ENCODE peak calls at places on chromosomes 16 and 17, in five cellular contexts. One of them, this sample, is unnamed.

GRCh38 chr17:8488931-8489330 is 53.2 kb downstream of the NDEL1 start:
- DNase-seq in GM12878: no peak
- DNase-seq in HepG2: no peak
- DNase-seq in K562: no peak
- DNase-seq in H1: no peak
- DNase-seq in this sample: no peak

GRCh38 chr17:57869599-57870282 is 19.9 kb upstream of the MRPS23 start:
- DNase-seq in HepG2: no peak
- DNase-seq in K562: no peak
- DNase-seq in GM12878: no peak
- DNase-seq in H1: no peak
- DNase-seq in this sample: no peak

GRCh38 chr16:78844028-78844427 is 744.6 kb downstream of the WWOX start:
- DNase-seq in HepG2: no peak
- DNase-seq in H1: no peak
- DNase-seq in K562: no peak
- DNase-seq in GM12878: no peak
- DNase-seq in this sample: no peak

GRCh38 chr17:59842901-59843652 is 49.7 kb downstream of the TUBD1 start:
- DNase-seq in GM12878: peak; percentile 80
- DNase-seq in K562: peak; percentile 25
- DNase-seq in H1: no peak
- DNase-seq in HepG2: peak; percentile 96
- DNase-seq in this sample: peak; percentile 31

GRCh38 chr16:66389256-66390175 is 23.0 kb downstream of the CDH5 start:
- DNase-seq in GM12878: no peak
- DNase-seq in HepG2: no peak
- DNase-seq in K562: no peak
- DNase-seq in H1: no peak
- DNase-seq in this sample: no peak

GRCh38 chr17:58658804-58659713 is 32.8 kb downstream of the TEX14 start:
- DNase-seq in HepG2: peak; percentile 95
- DNase-seq in K562: peak; percentile 83
- DNase-seq in H1: peak; percentile 86
- DNase-seq in GM12878: peak; percentile 95
- DNase-seq in this sample: peak; percentile 89

GRCh38 chr17:43521389-43521788 is 24.8 kb downstream of the ETV4 start:
- DNase-seq in H1: no peak
- DNase-seq in GM12878: no peak
- DNase-seq in K562: no peak
- DNase-seq in HepG2: no peak
- DNase-seq in this sample: no peak

GRCh38 chr16:56832768-56833167 is 32.2 kb upstream of the SLC12A3 start:
- DNase-seq in HepG2: no peak
- DNase-seq in K562: no peak
- DNase-seq in GM12878: no peak
- DNase-seq in H1: no peak
- DNase-seq in this sample: no peak

GRCh38 chr17:3770471-3770870 is 30.5 kb downstream of the ITGAE start:
- DNase-seq in HepG2: no peak
- DNase-seq in K562: no peak
- DNase-seq in GM12878: no peak
- DNase-seq in H1: no peak
- DNase-seq in this sample: no peak

GRCh38 chr16:22684282-22685161 is 129.4 kb upstream of the HS3ST2 start:
- DNase-seq in K562: no peak
- DNase-seq in GM12878: no peak
- DNase-seq in H1: no peak
- DNase-seq in HepG2: no peak
- DNase-seq in this sample: no peak

GRCh38 chr17:48725294-48726064 is 2.5 kb downstream of the PRAC2 start:
- DNase-seq in K562: no peak
- DNase-seq in H1: no peak
- DNase-seq in HepG2: no peak
- DNase-seq in GM12878: no peak
- DNase-seq in this sample: no peak
- TF ChIP-seq EZH2 in K562: no peak
- TF ChIP-seq EZH2 in H1: peak; percentile 98
- TF ChIP-seq EZH2 in HepG2: no peak
- TF ChIP-seq EZH2 in GM12878: no peak
- TF ChIP-seq EZH2 in this sample: peak; percentile 85

GRCh38 chr17:11144358-11145233 is 96.4 kb upstream of the SHISA6 start:
- DNase-seq in GM12878: no peak
- DNase-seq in HepG2: peak; percentile 18
- DNase-seq in H1: peak; percentile 49
- DNase-seq in K562: peak; percentile 8
- DNase-seq in this sample: peak; percentile 18
- TF ChIP-seq CREB1 in GM12878: no peak
- TF ChIP-seq CREB1 in HepG2: no peak
- TF ChIP-seq CREB1 in H1: no peak
- TF ChIP-seq CREB1 in K562: no peak
- TF ChIP-seq CREB1 in this sample: no peak

GRCh38 chr17:80473701-80474100 is 2.7 kb downstream of the NPTX1 start:
- DNase-seq in HepG2: no peak
- DNase-seq in K562: no peak
- DNase-seq in GM12878: no peak
- DNase-seq in H1: no peak
- DNase-seq in this sample: no peak

GRCh38 chr17:80475949-80476876 is at the start of gene NPTX1:
- DNase-seq in GM12878: no peak
- DNase-seq in HepG2: no peak
- DNase-seq in K562: peak; percentile 57
- DNase-seq in H1: peak; percentile 64
- DNase-seq in this sample: peak; percentile 49

GRCh38 chr17:80472996-80473395 is 3.4 kb downstream of the NPTX1 start:
- DNase-seq in K562: no peak
- DNase-seq in H1: no peak
- DNase-seq in HepG2: no peak
- DNase-seq in GM12878: no peak
- DNase-seq in this sample: no peak

GRCh38 chr17:80474933-80475915 is 1.2 kb downstream of the NPTX1 start:
- DNase-seq in HepG2: no peak
- DNase-seq in K562: no peak
- DNase-seq in H1: peak; percentile 62
- DNase-seq in GM12878: no peak
- DNase-seq in this sample: no peak

DNA sequence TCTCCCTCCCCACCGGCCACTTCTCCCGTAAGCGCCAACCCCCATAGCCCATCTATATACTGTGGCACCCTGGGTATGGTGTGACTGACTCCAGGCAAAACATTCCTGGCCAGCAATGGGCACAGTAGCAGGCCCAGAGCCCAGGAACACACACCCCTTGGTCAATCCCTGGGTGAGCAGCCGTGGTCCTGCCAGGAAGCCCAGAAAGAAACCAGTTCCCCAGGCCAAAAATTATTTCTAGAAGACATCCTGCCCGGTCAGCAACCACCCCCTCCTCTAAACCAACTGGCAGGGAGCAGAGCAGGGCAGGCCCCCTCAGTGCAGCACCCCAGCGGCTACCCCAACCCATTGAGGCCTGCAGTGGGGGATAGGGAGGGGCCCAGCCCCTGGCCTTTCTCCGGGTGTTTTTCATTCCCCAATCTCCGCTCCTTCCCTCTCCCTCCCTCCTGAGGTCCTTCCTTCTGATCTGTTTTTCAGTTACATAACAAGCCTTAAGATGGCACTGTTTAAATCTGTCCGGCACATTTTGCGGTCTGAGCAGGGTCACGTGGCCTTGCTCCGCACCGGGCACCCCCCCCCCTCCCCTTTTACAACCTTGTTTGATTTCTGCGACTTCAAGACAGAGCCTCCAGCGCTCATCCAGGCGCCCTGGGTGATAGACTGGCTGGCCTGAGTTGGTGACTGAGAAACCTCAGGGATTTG is 2.0 kb downstream of the NPTX1 start:
- DNase-seq in K562: peak; percentile 60
- DNase-seq in GM12878: no peak
- DNase-seq in H1: no peak
- DNase-seq in HepG2: no peak
- DNase-seq in this sample: no peak
- TF ChIP-seq EZH2 in K562: no peak
- TF ChIP-seq EZH2 in GM12878: no peak
- TF ChIP-seq EZH2 in H1: no peak
- TF ChIP-seq EZH2 in HepG2: no peak
- TF ChIP-seq EZH2 in this sample: no peak

GRCh38 chr16:13453938-13454553 is 465.9 kb upstream of the ERCC4 start:
- DNase-seq in HepG2: peak; percentile 38
- DNase-seq in GM12878: no peak
- DNase-seq in K562: peak; percentile 36
- DNase-seq in H1: peak; percentile 72
- DNase-seq in this sample: peak; percentile 82
- TF ChIP-seq CREB1 in HepG2: no peak
- TF ChIP-seq CREB1 in GM12878: no peak
- TF ChIP-seq CREB1 in K562: no peak
- TF ChIP-seq CREB1 in H1: no peak
- TF ChIP-seq CREB1 in this sample: no peak

GRCh38 chr16:2166263-2167080 is 10.9 kb downstream of the TRAF7 start:
- DNase-seq in HepG2: no peak
- DNase-seq in H1: no peak
- DNase-seq in GM12878: no peak
- DNase-seq in K562: no peak
- DNase-seq in this sample: no peak
- TF ChIP-seq EZH2 in HepG2: no peak
- TF ChIP-seq EZH2 in H1: no peak
- TF ChIP-seq EZH2 in GM12878: no peak
- TF ChIP-seq EZH2 in K562: no peak
- TF ChIP-seq EZH2 in this sample: no peak